ENCODE peak calls at places on chromosome 10, in six cellular contexts. R is A549, M is right lobe of liver, U is Peyer's patch, Y is body of pancreas, I is IMR-90. H is an unnamed sample.

GRCh38 chr10:130159395-130159794 is 23.2 kb downstream of the GLRX3 start:
- DNase-seq in I (no peak), M (no peak), Y (no peak), U (no peak), R (no peak), H (no peak)

GRCh38 chr10:34505338-34505737 is 309.8 kb downstream of the PARD3 start:
- DNase-seq in U (no peak), I (no peak), M (no peak), Y (no peak), R (peak; percentile 46), H (no peak)

GRCh38 chr10:4219901-4220300 is 434.9 kb upstream of the KLF6 start:
- DNase-seq in U (no peak), Y (no peak), M (no peak), I (no peak), R (no peak), H (no peak)

GRCh38 chr10:106978746-106979145 is 185.8 kb downstream of the SORCS1 start:
- DNase-seq in Y (no peak), I (no peak), R (no peak), M (no peak), U (no peak), H (no peak)

GRCh38 chr10:72014785-72015480 is 50.7 kb downstream of the CHST3 start:
- DNase-seq in R (no peak), U (no peak), I (no peak), M (no peak), Y (no peak), H (no peak)

GRCh38 chr10:17685227-17685840 is 41.4 kb downstream of the STAM start:
- DNase-seq in R (no peak), M (no peak), Y (no peak), I (no peak), U (no peak), H (no peak)

GRCh38 chr10:12705943-12706342 is 295.6 kb downstream of the CCDC3 start:
- DNase-seq in R (peak; percentile 63), I (no peak), M (no peak), U (no peak), Y (no peak), H (no peak)

GRCh38 chr10:130026670-130027456 is 62.8 kb upstream of the EBF3 start:
- DNase-seq in M (no peak), U (no peak), Y (peak; percentile 0), R (no peak), I (no peak), H (no peak)

GRCh38 chr10:48811461-48811860 is 126.8 kb downstream of the WDFY4 start:
- DNase-seq in M (no peak), U (no peak), R (no peak), I (no peak), Y (no peak), H (no peak)

GRCh38 chr10:16950686-16951681 is 133.8 kb upstream of the RSU1 start:
- DNase-seq in I (peak; percentile 66), M (no peak), U (no peak), R (peak; percentile 13), Y (no peak), H (no peak)

GRCh38 chr10:71600856-71601255 is 118.7 kb downstream of the C10orf105 start:
- DNase-seq in R (no peak), U (no peak), M (no peak), I (peak; percentile 55), Y (no peak), H (no peak)

GRCh38 chr10:50648089-50648934 is 24.6 kb upstream of the SGMS1 start:
- DNase-seq in U (no peak), R (no peak), I (no peak), Y (no peak), M (no peak), H (no peak)

GRCh38 chr10:69409176-69409495 is 7.6 kb downstream of the TACR2 start:
- DNase-seq in U (no peak), M (no peak), I (no peak), R (no peak), Y (no peak), H (no peak)

GRCh38 chr10:103871006-103871405 is 15.6 kb upstream of the SH3PXD2A start:
- DNase-seq in M (no peak), Y (no peak), R (no peak), U (no peak), I (no peak), H (no peak)

GRCh38 chr10:125562737-125563136 is 120.2 kb downstream of the TEX36 start:
- DNase-seq in M (no peak), Y (no peak), I (no peak), U (no peak), R (peak; percentile 33), H (no peak)

GRCh38 chr10:132562177-132562915 is 24.8 kb downstream of the INPP5A start:
- DNase-seq in M (no peak), U (no peak), R (no peak), Y (no peak), I (no peak), H (no peak)

GRCh38 chr10:92848441-92849233 is at the start of gene EXOC6:
- DNase-seq in R (peak; percentile 88), M (peak; percentile 89), I (peak; percentile 74), Y (peak; percentile 84), U (peak; percentile 93), H (peak; percentile 91)
- TF ChIP-seq POLR2A in R (peak; percentile 72), M (peak; percentile 58), I (peak; percentile 45), Y (peak; percentile 20), U (peak; percentile 21), H (no peak)

GRCh38 chr10:30491204-30491603 is 57.2 kb downstream of the MAP3K8 start:
- DNase-seq in Y (no peak), R (no peak), M (no peak), I (peak; percentile 40), U (no peak), H (no peak)
- H3K4me1 ChIP-seq in Y (peaks cover 4% of the 10 kb centered on the region), R (peaks cover 33% of the 10 kb centered on the region), M (no peaks in the 10 kb centered on the region), I (peaks cover 4% of the 10 kb centered on the region), U (no peaks in the 10 kb centered on the region), H (peaks cover 4% of the 10 kb centered on the region)

GRCh38 chr10:100684688-100685235 is 60.6 kb upstream of the PAX2 start:
- DNase-seq in I (no peak), M (no peak), Y (no peak), R (no peak), U (no peak), H (no peak)

GRCh38 chr10:100683004-100683403 is 62.4 kb upstream of the PAX2 start:
- DNase-seq in I (no peak), Y (no peak), U (no peak), R (no peak), M (no peak), H (no peak)

GRCh38 chr10:100677290-100677945 is 68.0 kb upstream of the PAX2 start:
- DNase-seq in I (no peak), M (no peak), U (no peak), Y (no peak), R (no peak), H (no peak)

GRCh38 chr10:100683545-100684127 is 61.7 kb upstream of the PAX2 start:
- DNase-seq in U (peak; percentile 14), R (no peak), M (no peak), Y (no peak), I (no peak), H (no peak)

DNA sequence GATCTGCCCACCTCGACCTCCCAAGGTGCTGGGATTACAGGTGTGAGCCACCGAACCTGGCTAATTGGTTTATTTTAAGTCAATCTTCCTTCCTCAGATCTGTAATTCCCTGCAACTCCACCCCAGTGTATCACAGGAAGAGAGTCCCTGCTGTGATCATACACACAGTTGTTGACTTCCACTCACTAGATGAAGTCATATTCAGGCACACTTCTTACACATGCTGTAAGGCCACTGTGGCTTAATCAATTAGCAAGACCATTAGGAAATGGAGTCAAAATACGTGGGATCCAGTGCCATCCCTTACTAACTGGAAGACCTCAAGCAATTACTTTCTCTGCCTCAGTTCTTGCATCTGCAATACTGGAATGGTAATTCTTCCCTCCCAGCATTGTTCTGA is 66.1 kb upstream of the PAX2 start:
- DNase-seq in M (no peak), Y (no peak), I (no peak), U (no peak), R (no peak), H (no peak)
- H3K4me3 ChIP-seq in M (no peak overlapping the region), Y (no peak overlapping the region), I (no peak overlapping the region), U (no peak overlapping the region), R (no peak overlapping the region), H (no peak overlapping the region)

DNA sequence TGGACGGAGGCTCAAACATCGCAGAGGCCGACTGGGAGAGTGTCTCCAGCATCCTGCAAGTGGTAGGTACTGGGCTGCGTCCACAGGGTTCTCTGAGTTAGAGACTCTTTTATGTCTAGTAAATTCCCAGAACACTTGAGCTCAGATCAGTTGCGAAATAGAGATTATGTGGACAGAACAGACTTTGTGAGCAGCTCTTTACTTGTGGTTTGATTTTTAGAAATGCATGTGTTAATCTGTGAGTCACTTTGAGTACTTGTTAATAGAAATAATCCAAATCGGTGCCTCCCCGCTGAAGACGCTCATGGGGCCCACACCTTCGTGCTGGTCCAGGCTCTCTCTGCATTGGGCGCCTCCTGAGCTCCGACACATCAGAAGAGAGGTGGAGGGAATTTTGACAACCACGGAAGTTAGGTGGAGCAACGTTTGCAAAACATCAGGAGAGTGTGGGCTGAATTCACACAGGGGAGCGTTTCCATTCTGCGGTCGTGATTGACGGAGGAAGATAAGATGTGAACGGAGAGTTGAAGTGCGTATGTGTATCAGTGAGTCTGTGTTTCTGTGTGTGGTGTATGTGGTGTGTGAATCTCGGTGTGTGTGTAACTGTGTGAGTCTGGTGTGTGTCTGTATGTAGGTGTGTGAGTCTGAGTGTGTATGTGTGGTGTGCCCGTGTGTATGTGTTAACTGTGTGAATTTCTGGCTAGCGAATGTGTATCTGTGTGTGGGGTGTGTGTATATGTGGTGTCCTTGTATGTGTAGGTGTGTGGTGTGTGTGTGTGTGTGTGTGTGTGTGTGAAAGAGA is 32.1 kb downstream of the PFKP start:
- DNase-seq in M (no peak), R (no peak), U (no peak), Y (no peak), I (peak; percentile 85), H (no peak)
- TF ChIP-seq POLR2A in M (no peak), R (no peak), U (no peak), Y (no peak), I (peak; percentile 25), H (no peak)

H was measured in heart left ventricle.